ENCODE peak calls at places on chromosomes 4 and X, in four cellular contexts. G, F, S and R are unnamed samples.

GRCh38 chr4:57114973-57115372 is 4.8 kb upstream of the IGFBP7 start:
- DNase-seq in S (no peak), F (no peak), G (no peak), R (no peak)

GRCh38 chrX:53479295-53479694 is 45.1 kb upstream of the HSD17B10 start:
- DNase-seq in G (no peak), F (no peak), S (no peak), R (no peak)

GRCh38 chr4:151538963-151539362 is 130.0 kb downstream of the FHIP1A start:
- DNase-seq in F (no peak), G (no peak), S (no peak), R (no peak)

GRCh38 chr4:147793973-147794690 is 62.2 kb downstream of the ARHGAP10 start:
- DNase-seq in F (no peak), S (no peak), G (no peak), R (no peak)

GRCh38 chrX:136694491-136695087 is 46.6 kb downstream of the CD40LG start:
- DNase-seq in G (no peak), S (peak), F (no peak), R (no peak)

GRCh38 chrX:23334871-23335599 is 386 bp downstream of the PTCHD1 start:
- DNase-seq in G (no peak), S (no peak), F (no peak), R (no peak)

GRCh38 chr4:89226665-89227572 is 80.7 kb downstream of the GPRIN3 start:
- DNase-seq in S (peak), G (peak), F (peak), R (peak)

GRCh38 chr4:155849042-155849441 is 17.0 kb downstream of the ASIC5 start:
- DNase-seq in S (no peak), F (no peak), G (no peak), R (no peak)

GRCh38 chr4:6942238-6942800 is 32.7 kb downstream of the TBC1D14 start:
- DNase-seq in G (no peak), F (no peak), S (no peak), R (peak)

GRCh38 chrX:151713859-151714258 is 2.0 kb upstream of the FATE1 start:
- DNase-seq in F (no peak), S (no peak), G (no peak), R (no peak)

GRCh38 chr4:139795915-139796314 is 130.3 kb downstream of the MGST2 start:
- DNase-seq in G (no peak), F (no peak), S (no peak), R (no peak)

GRCh38 chrX:154333837-154334271 is 38.3 kb downstream of the TKTL1 start:
- DNase-seq in S (no peak), F (no peak), G (no peak), R (no peak)

GRCh38 chr4:118180776-118181175 is 146.5 kb downstream of the NDST3 start:
- DNase-seq in G (no peak), S (no peak), F (no peak), R (no peak)

GRCh38 chr4:56630876-56631666 is 50.0 kb downstream of the HOPX start:
- DNase-seq in G (no peak), S (no peak), F (no peak), R (no peak)

GRCh38 chrX:40040686-40041461 is 56.9 kb downstream of the BCOR start:
- DNase-seq in F (no peak), G (no peak), S (no peak), R (peak)

GRCh38 chr4:26206339-26206738 is 114.5 kb upstream of the RBPJ start:
- DNase-seq in S (peak), G (no peak), F (no peak), R (no peak)

GRCh38 chr4:17690135-17690534 is 75.7 kb downstream of the MED28 start:
- DNase-seq in S (no peak), F (no peak), G (no peak), R (no peak)

GRCh38 chr4:188915175-188915574 is 775.9 kb downstream of the TRIML1 start:
- DNase-seq in G (no peak), S (no peak), F (no peak), R (no peak)

GRCh38 chrX:373641-374471 is 12.9 kb downstream of the PPP2R3B start:
- DNase-seq in F (no peak), G (no peak), S (no peak), R (no peak)

GRCh38 chr4:41095973-41096372 is 118.4 kb downstream of the APBB2 start:
- DNase-seq in F (no peak), S (no peak), G (no peak), R (no peak)

GRCh38 chr4:173834151-173834550 is 304.1 kb upstream of the HAND2 start:
- DNase-seq in S (no peak), F (no peak), G (no peak), R (no peak)

GRCh38 chr4:71360844-71361243 is 22.0 kb downstream of the SLC4A4 start:
- DNase-seq in S (no peak), G (no peak), F (no peak), R (no peak)

GRCh38 chr4:70734168-70734954 is 12.6 kb downstream of the RUFY3 start:
- DNase-seq in F (no peak), S (peak), G (peak), R (no peak)

GRCh38 chrX:118839334-118839958 is 15.8 kb downstream of the ZCCHC12 start:
- DNase-seq in S (no peak), G (peak), F (peak), R (peak)

GRCh38 chr4:16843831-16844508 is 54.5 kb downstream of the LDB2 start:
- DNase-seq in F (no peak), S (no peak), G (no peak), R (no peak)